ENCODE peak calls at places on chromosomes 6 and 20, in seven cellular contexts. One of them, this sample, is unnamed.

GRCh38 chr6:144989319-144990099 is 704.4 kb downstream of the UTRN start:
- ATAC-seq in upper lobe of right lung: no peak
- ATAC-seq in lung: no peak
- ATAC-seq in left lung: no peak
- ATAC-seq in heart left ventricle: no peak
- ATAC-seq in PC-3: no peak
- ATAC-seq in activated CD4-positive, alpha-beta T cell treated with anti-CD3 and anti-CD28 coated beads for 36 hours: no peak
- ATAC-seq in this sample: no peak

GRCh38 chr6:155340464-155341129 is 26.3 kb upstream of the TFB1M start:
- ATAC-seq in upper lobe of right lung: no peak
- ATAC-seq in lung: no peak
- ATAC-seq in left lung: peak
- ATAC-seq in heart left ventricle: no peak
- ATAC-seq in PC-3: peak
- ATAC-seq in activated CD4-positive, alpha-beta T cell treated with anti-CD3 and anti-CD28 coated beads for 36 hours: no peak
- ATAC-seq in this sample: no peak

GRCh38 chr20:47024461-47024937 is 129.9 kb downstream of the EYA2 start:
- ATAC-seq in upper lobe of right lung: no peak
- ATAC-seq in lung: no peak
- ATAC-seq in left lung: no peak
- ATAC-seq in heart left ventricle: no peak
- ATAC-seq in PC-3: no peak
- ATAC-seq in activated CD4-positive, alpha-beta T cell treated with anti-CD3 and anti-CD28 coated beads for 36 hours: no peak
- ATAC-seq in this sample: no peak

GRCh38 chr6:36998723-36999466 is 6.6 kb upstream of the FGD2 start:
- ATAC-seq in upper lobe of right lung: no peak
- ATAC-seq in lung: no peak
- ATAC-seq in left lung: no peak
- ATAC-seq in heart left ventricle: peak
- ATAC-seq in PC-3: no peak
- ATAC-seq in activated CD4-positive, alpha-beta T cell treated with anti-CD3 and anti-CD28 coated beads for 36 hours: no peak
- ATAC-seq in this sample: no peak

GRCh38 chr20:44123251-44123650 is 63.7 kb downstream of the JPH2 start:
- ATAC-seq in upper lobe of right lung: no peak
- ATAC-seq in lung: no peak
- ATAC-seq in left lung: no peak
- ATAC-seq in heart left ventricle: peak
- ATAC-seq in PC-3: no peak
- ATAC-seq in activated CD4-positive, alpha-beta T cell treated with anti-CD3 and anti-CD28 coated beads for 36 hours: no peak
- ATAC-seq in this sample: no peak

GRCh38 chr6:98877250-98877649 is 42.9 kb downstream of the POU3F2 start:
- ATAC-seq in upper lobe of right lung: no peak
- ATAC-seq in lung: no peak
- ATAC-seq in left lung: no peak
- ATAC-seq in heart left ventricle: no peak
- ATAC-seq in PC-3: no peak
- ATAC-seq in activated CD4-positive, alpha-beta T cell treated with anti-CD3 and anti-CD28 coated beads for 36 hours: no peak
- ATAC-seq in this sample: no peak

GRCh38 chr6:39203398-39203797 is 25.9 kb downstream of the KCNK5 start:
- ATAC-seq in upper lobe of right lung: peak
- ATAC-seq in lung: no peak
- ATAC-seq in left lung: no peak
- ATAC-seq in heart left ventricle: no peak
- ATAC-seq in PC-3: no peak
- ATAC-seq in activated CD4-positive, alpha-beta T cell treated with anti-CD3 and anti-CD28 coated beads for 36 hours: no peak
- ATAC-seq in this sample: no peak

GRCh38 chr6:56730663-56731529 is 88.2 kb upstream of the DST start:
- ATAC-seq in upper lobe of right lung: peak
- ATAC-seq in lung: no peak
- ATAC-seq in left lung: peak
- ATAC-seq in heart left ventricle: peak
- ATAC-seq in PC-3: peak
- ATAC-seq in activated CD4-positive, alpha-beta T cell treated with anti-CD3 and anti-CD28 coated beads for 36 hours: no peak
- ATAC-seq in this sample: no peak

GRCh38 chr6:143675327-143675900 is 2.4 kb upstream of the PHACTR2 start:
- ATAC-seq in upper lobe of right lung: no peak
- ATAC-seq in lung: no peak
- ATAC-seq in left lung: no peak
- ATAC-seq in heart left ventricle: no peak
- ATAC-seq in PC-3: no peak
- ATAC-seq in activated CD4-positive, alpha-beta T cell treated with anti-CD3 and anti-CD28 coated beads for 36 hours: no peak
- ATAC-seq in this sample: no peak

GRCh38 chr6:40536442-40536841 is 50.7 kb downstream of the LRFN2 start:
- ATAC-seq in upper lobe of right lung: no peak
- ATAC-seq in lung: no peak
- ATAC-seq in left lung: no peak
- ATAC-seq in heart left ventricle: no peak
- ATAC-seq in PC-3: no peak
- ATAC-seq in activated CD4-positive, alpha-beta T cell treated with anti-CD3 and anti-CD28 coated beads for 36 hours: no peak
- ATAC-seq in this sample: no peak

GRCh38 chr6:111540971-111541719 is 58.1 kb upstream of the REV3L start:
- ATAC-seq in upper lobe of right lung: peak
- ATAC-seq in lung: no peak
- ATAC-seq in left lung: peak
- ATAC-seq in heart left ventricle: peak
- ATAC-seq in PC-3: no peak
- ATAC-seq in activated CD4-positive, alpha-beta T cell treated with anti-CD3 and anti-CD28 coated beads for 36 hours: no peak
- ATAC-seq in this sample: no peak

GRCh38 chr6:87825865-87826264 is 123.8 kb upstream of the AKIRIN2 start:
- ATAC-seq in upper lobe of right lung: peak
- ATAC-seq in lung: no peak
- ATAC-seq in left lung: peak
- ATAC-seq in heart left ventricle: no peak
- ATAC-seq in PC-3: no peak
- ATAC-seq in activated CD4-positive, alpha-beta T cell treated with anti-CD3 and anti-CD28 coated beads for 36 hours: peak
- ATAC-seq in this sample: peak

GRCh38 chr6:164554700-164555479 is 754.5 kb downstream of the C6orf118 start:
- ATAC-seq in upper lobe of right lung: no peak
- ATAC-seq in lung: no peak
- ATAC-seq in left lung: no peak
- ATAC-seq in heart left ventricle: peak
- ATAC-seq in PC-3: no peak
- ATAC-seq in activated CD4-positive, alpha-beta T cell treated with anti-CD3 and anti-CD28 coated beads for 36 hours: no peak
- ATAC-seq in this sample: no peak

GRCh38 chr6:111552241-111552744 is 53.4 kb downstream of the TRAF3IP2 start:
- ATAC-seq in upper lobe of right lung: peak
- ATAC-seq in lung: peak
- ATAC-seq in left lung: peak
- ATAC-seq in heart left ventricle: peak
- ATAC-seq in PC-3: no peak
- ATAC-seq in activated CD4-positive, alpha-beta T cell treated with anti-CD3 and anti-CD28 coated beads for 36 hours: no peak
- ATAC-seq in this sample: no peak

GRCh38 chr20:32829291-32830005 is 9.7 kb downstream of the MAPRE1 start:
- ATAC-seq in upper lobe of right lung: no peak
- ATAC-seq in lung: no peak
- ATAC-seq in left lung: no peak
- ATAC-seq in heart left ventricle: no peak
- ATAC-seq in PC-3: no peak
- ATAC-seq in activated CD4-positive, alpha-beta T cell treated with anti-CD3 and anti-CD28 coated beads for 36 hours: no peak
- ATAC-seq in this sample: no peak

GRCh38 chr20:64133951-64134407 is 26.6 kb upstream of the NPBWR2 start:
- ATAC-seq in upper lobe of right lung: no peak
- ATAC-seq in lung: no peak
- ATAC-seq in left lung: no peak
- ATAC-seq in heart left ventricle: peak
- ATAC-seq in PC-3: no peak
- ATAC-seq in activated CD4-positive, alpha-beta T cell treated with anti-CD3 and anti-CD28 coated beads for 36 hours: no peak
- ATAC-seq in this sample: no peak

GRCh38 chr6:143731789-143732188 is 54.0 kb downstream of the PHACTR2 start:
- ATAC-seq in upper lobe of right lung: no peak
- ATAC-seq in lung: no peak
- ATAC-seq in left lung: no peak
- ATAC-seq in heart left ventricle: no peak
- ATAC-seq in PC-3: no peak
- ATAC-seq in activated CD4-positive, alpha-beta T cell treated with anti-CD3 and anti-CD28 coated beads for 36 hours: no peak
- ATAC-seq in this sample: peak

GRCh38 chr20:1920252-1920651 is 25.0 kb downstream of the SIRPA start:
- ATAC-seq in upper lobe of right lung: no peak
- ATAC-seq in lung: no peak
- ATAC-seq in left lung: no peak
- ATAC-seq in heart left ventricle: no peak
- ATAC-seq in PC-3: no peak
- ATAC-seq in activated CD4-positive, alpha-beta T cell treated with anti-CD3 and anti-CD28 coated beads for 36 hours: no peak
- ATAC-seq in this sample: no peak

This sample was measured in activated T-helper 17 cell treated with anti-CD3 and anti-CD28 coated beads, Interleukin-2, amount 50 U/mL, for 72 hours.